ENCODE peak calls at places on chromosomes 4 and X, in five cellular contexts. Z is K562, S is H1, M is GM12878, V is HepG2. D is an unnamed sample.

GRCh38 chrX:23784487-23785301 is 1.7 kb downstream of the SAT1 start:
- DNase-seq in Z (peak), S (no peak), V (no peak), M (no peak), D (no peak)

GRCh38 chrX:1207496-1208025 is 4.9 kb downstream of the CRLF2 start:
- DNase-seq in M (no peak), V (no peak), Z (no peak), S (no peak), D (no peak)

GRCh38 chr4:42252315-42252714 is 99.9 kb upstream of the BEND4 start:
- DNase-seq in V (no peak), M (no peak), S (no peak), Z (no peak), D (no peak)

GRCh38 chr4:48836658-48837057 is 5.8 kb downstream of the OCIAD1 start:
- DNase-seq in Z (no peak), V (no peak), M (no peak), S (no peak), D (no peak)

GRCh38 chr4:94929696-94930095 is 171.9 kb downstream of the BMPR1B start:
- DNase-seq in Z (no peak), M (no peak), V (no peak), S (no peak), D (no peak)

GRCh38 chr4:138007572-138007971 is 234.6 kb downstream of the SLC7A11 start:
- DNase-seq in S (no peak), Z (peak), M (no peak), V (peak), D (no peak)

GRCh38 chr4:2388430-2389182 is 29.8 kb downstream of the ZFYVE28 start:
- DNase-seq in V (no peak), S (no peak), M (no peak), Z (no peak), D (no peak)

GRCh38 chr4:828641-829271 is 2.8 kb upstream of the CPLX1 start:
- DNase-seq in V (peak), M (no peak), S (no peak), Z (no peak), D (no peak)

GRCh38 chrX:72041901-72042859 is 89.5 kb downstream of the RTL5 start:
- DNase-seq in V (no peak), Z (no peak), S (no peak), M (no peak), D (no peak)

GRCh38 chr4:87465739-87466366 is 43.5 kb downstream of the NUDT9 start:
- DNase-seq in M (peak), V (peak), Z (peak), S (no peak), D (no peak)

GRCh38 chr4:21699437-21699836 is 249.1 kb downstream of the KCNIP4 start:
- DNase-seq in V (no peak), S (no peak), Z (no peak), M (no peak), D (no peak)

GRCh38 chr4:132180020-132180427 is 969.1 kb upstream of the PCDH10 start:
- DNase-seq in M (no peak), S (no peak), Z (no peak), V (no peak), D (no peak)

GRCh38 chr4:85498068-85498733 is 23.3 kb downstream of the ARHGAP24 start:
- DNase-seq in Z (no peak), V (no peak), M (peak), S (no peak), D (peak)

GRCh38 chr4:142347241-142347640 is 498.9 kb downstream of the INPP4B start:
- DNase-seq in M (no peak), V (no peak), Z (no peak), S (no peak), D (no peak)

GRCh38 chrX:140123446-140123845 is 158.1 kb upstream of the CXorf66 start:
- DNase-seq in S (no peak), Z (no peak), M (no peak), V (no peak), D (no peak)

GRCh38 chrX:36898301-36898700 is 109.9 kb upstream of the FAM47C start:
- DNase-seq in M (no peak), V (peak), Z (no peak), S (no peak), D (no peak)

GRCh38 chrX:86436116-86436515 is 287.9 kb downstream of the DACH2 start:
- DNase-seq in V (no peak), S (no peak), Z (no peak), M (no peak), D (no peak)

GRCh38 chr4:166315721-166316467 is 442.9 kb downstream of the TLL1 start:
- DNase-seq in S (no peak), Z (no peak), M (no peak), V (no peak), D (no peak)

GRCh38 chr4:6160536-6160935 is 39.8 kb downstream of the JAKMIP1 start:
- DNase-seq in M (no peak), S (no peak), Z (no peak), V (no peak), D (no peak)

GRCh38 chr4:98658287-98659105 is at the start of gene TSPAN5:
- DNase-seq in M (no peak), S (no peak), V (peak), Z (peak), D (peak)
- TF ChIP-seq POLR2A in M (peak), S (no peak), V (no peak), Z (no peak), D (no peak)

GRCh38 chr4:145960012-145960411 is 21.4 kb upstream of the ZNF827 start:
- DNase-seq in S (no peak), M (no peak), V (no peak), Z (no peak), D (no peak)

GRCh38 chr4:145954924-145955339 is 16.3 kb upstream of the ZNF827 start:
- DNase-seq in Z (peak), S (no peak), V (no peak), M (no peak), D (no peak)

GRCh38 chr4:145957307-145957706 is 18.7 kb upstream of the ZNF827 start:
- DNase-seq in S (no peak), Z (no peak), V (no peak), M (no peak), D (no peak)

GRCh38 chr4:145951931-145952330 is 13.3 kb upstream of the ZNF827 start:
- DNase-seq in V (no peak), Z (no peak), S (no peak), M (no peak), D (no peak)

DNA sequence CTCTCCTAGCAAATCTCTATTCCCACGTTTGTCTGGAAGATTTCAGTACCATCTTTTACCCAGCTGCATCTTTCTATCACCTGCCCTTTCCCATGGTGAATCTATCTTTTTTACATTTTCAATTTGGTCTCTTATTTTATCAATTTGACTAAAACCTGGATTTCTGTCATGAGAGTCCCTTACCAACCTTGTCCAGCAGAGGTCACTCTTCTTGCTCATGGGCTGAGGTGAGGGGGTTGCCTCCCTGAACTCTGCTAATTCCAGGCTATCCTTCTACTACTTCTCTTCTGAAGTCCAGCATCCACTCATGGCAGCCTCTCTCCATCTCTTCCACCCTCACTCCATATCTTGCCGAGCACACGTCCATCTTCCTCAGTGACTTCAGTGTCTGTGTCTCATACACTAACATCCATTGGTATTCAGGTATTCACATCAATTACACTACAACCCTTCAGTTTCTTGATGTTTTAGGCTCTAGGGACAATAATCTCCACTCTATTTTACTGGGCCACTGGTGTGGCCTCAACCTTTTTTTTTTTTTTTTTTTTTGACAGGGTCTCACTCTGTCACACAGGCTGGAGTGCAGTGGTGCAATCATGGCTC is 17.8 kb upstream of the ZNF827 start:
- DNase-seq in M (no peak), Z (peak), V (peak), S (no peak), D (no peak)
- TF ChIP-seq TAF1 in M (no peak), Z (no peak), V (no peak), S (no peak), D (no peak)

GRCh38 chrX:45515262-45516215 is 314.9 kb upstream of the DIPK2B start:
- DNase-seq in M (no peak), S (no peak), Z (no peak), V (peak), D (no peak)
- TF ChIP-seq POLR2AphosphoS5 in M (no peak), S (no peak), Z (no peak), V (no peak), D (no peak)

GRCh38 chr4:119728692-119729593 is 100.3 kb upstream of the PDE5A start:
- DNase-seq in M (no peak), S (no peak), V (no peak), Z (no peak), D (no peak)

GRCh38 chr4:119729815-119730643 is 101.4 kb upstream of the PDE5A start:
- DNase-seq in S (no peak), M (no peak), V (peak), Z (no peak), D (no peak)

GRCh38 chr4:119731778-119732177 is 103.2 kb upstream of the PDE5A start:
- DNase-seq in S (no peak), M (no peak), Z (no peak), V (no peak), D (no peak)

GRCh38 chr4:119731146-119731742 is 102.6 kb upstream of the PDE5A start:
- DNase-seq in V (no peak), S (no peak), Z (no peak), M (no peak), D (no peak)

GRCh38 chr4:119730644-119730995 is 102.0 kb upstream of the PDE5A start:
- DNase-seq in M (no peak), Z (no peak), S (no peak), V (no peak), D (no peak)
- TF ChIP-seq POLR2A in M (no peak), Z (no peak), S (no peak), V (no peak), D (no peak)

DNA sequence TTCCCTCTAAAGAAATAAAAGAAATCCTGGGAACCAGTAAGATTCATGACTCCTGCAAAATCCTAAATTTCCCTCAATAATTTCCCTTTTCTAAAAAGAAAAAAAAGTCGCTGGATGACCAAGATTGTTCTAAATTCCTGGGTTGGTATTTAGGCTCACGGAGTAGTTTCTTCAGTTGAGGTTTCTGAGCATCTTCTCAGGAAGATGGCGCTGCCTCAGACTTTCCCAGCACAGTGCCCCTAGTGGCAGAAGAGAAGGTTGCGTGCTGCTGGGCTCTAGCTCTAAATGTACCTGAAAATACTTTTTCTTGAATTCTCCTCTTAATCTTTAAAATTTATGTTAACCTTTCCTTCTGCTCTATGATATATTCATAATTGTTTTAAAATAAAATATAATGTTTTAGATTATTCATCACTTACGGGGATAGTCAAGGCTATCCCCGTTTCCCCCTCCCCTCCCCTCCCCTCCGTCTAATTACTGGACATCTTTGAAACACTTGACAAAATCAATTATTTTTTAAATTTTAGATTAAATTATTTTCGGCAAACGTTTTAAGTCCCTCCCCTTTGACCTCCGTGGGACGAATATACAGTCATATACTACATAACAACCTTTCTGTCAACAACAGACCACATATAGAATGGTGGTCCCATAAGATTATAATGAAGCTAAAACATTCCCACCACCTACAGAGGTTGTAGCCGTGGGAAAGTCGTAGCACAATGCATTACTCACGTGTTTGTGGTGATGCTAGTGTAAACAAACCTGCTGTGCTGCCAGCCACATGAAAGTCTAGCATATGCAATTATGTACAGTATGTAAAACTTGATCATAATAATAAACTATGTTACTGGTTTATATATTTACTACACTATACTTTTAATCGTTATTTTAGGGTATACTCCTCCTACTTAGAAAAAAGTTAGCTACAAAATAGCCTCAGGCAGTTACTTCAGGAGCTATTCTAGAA is 41.0 kb upstream of the GATB start:
- DNase-seq in V (peak), M (no peak), Z (peak), S (no peak), D (no peak)
- TF ChIP-seq TAF1 in V (no peak), M (no peak), Z (no peak), S (no peak), D (no peak)

GRCh38 chr4:155773196-155773800 is 14.5 kb downstream of the GUCY1B1 start:
- DNase-seq in Z (no peak), S (no peak), M (no peak), V (no peak), D (no peak)
- TF ChIP-seq POLR2AphosphoS5 in Z (no peak), S (no peak), M (no peak), V (no peak), D (no peak)

GRCh38 chr4:105896984-105897760 is 1.9 kb downstream of the NPNT start:
- DNase-seq in Z (no peak), M (no peak), V (no peak), S (no peak), D (no peak)

GRCh38 chr4:105895609-105896460 is 564 bp downstream of the NPNT start:
- DNase-seq in M (no peak), Z (no peak), S (no peak), V (no peak), D (peak)

GRCh38 chr4:105894570-105895323 is 524 bp upstream of the NPNT start:
- DNase-seq in M (no peak), V (no peak), S (no peak), Z (no peak), D (peak)

GRCh38 chr4:105896461-105896939 is 1.2 kb downstream of the NPNT start:
- DNase-seq in Z (no peak), M (no peak), V (no peak), S (no peak), D (peak)

DNA sequence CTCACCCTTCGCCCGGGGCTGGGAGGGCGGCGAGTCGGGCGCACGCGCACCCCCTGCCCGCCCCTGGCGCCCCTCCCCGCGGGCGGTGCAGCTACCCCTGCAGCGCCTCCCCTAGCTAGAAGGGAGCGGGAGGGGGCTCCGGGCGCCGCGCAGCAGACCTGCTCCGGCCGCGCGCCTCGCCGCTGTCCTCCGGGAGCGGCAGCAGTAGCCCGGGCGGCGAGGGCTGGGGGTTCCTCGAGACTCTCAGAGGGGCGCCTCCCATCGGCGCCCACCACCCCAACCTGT is at the start of gene NPNT:
- DNase-seq in V (no peak), M (no peak), Z (no peak), S (no peak), D (peak)
- TF ChIP-seq POLR2A in V (no peak), M (peak), Z (no peak), S (no peak), D (no peak)

D was measured in GM12892.